ENCODE peak calls at places on chromosomes 7 and 10, in seven cellular contexts. One of them, this sample, is unnamed.
A peak's percentile ranks its signal among the peaks of the same experiment; 100 is the strongest.

GRCh38 chr7:36871355-36871738 is 147.1 kb upstream of the AOAH start:
- DNase-seq in heart left ventricle: no peak
- DNase-seq in CD4-positive, CD25-positive, alpha-beta regulatory T cell: no peak
- DNase-seq in hepatocyte: no peak
- DNase-seq in mesendoderm: no peak
- DNase-seq in CD4-positive, alpha-beta T cell: no peak
- DNase-seq in endothelial cell of umbilical vein: no peak
- DNase-seq in this sample: no peak

GRCh38 chr10:121188005-121188404 is 336.8 kb downstream of the WDR11 start:
- DNase-seq in heart left ventricle: no peak
- DNase-seq in CD4-positive, alpha-beta T cell: no peak
- DNase-seq in endothelial cell of umbilical vein: no peak
- DNase-seq in CD4-positive, CD25-positive, alpha-beta regulatory T cell: no peak
- DNase-seq in hepatocyte: peak; percentile 80
- DNase-seq in mesendoderm: peak; percentile 75
- DNase-seq in this sample: no peak

GRCh38 chr7:32177216-32177615 is 107.0 kb upstream of the PDE1C start:
- DNase-seq in CD4-positive, CD25-positive, alpha-beta regulatory T cell: no peak
- DNase-seq in mesendoderm: no peak
- DNase-seq in endothelial cell of umbilical vein: no peak
- DNase-seq in hepatocyte: no peak
- DNase-seq in heart left ventricle: no peak
- DNase-seq in CD4-positive, alpha-beta T cell: no peak
- DNase-seq in this sample: no peak

GRCh38 chr7:105691029-105691691 is 109.9 kb upstream of the EFCAB10 start:
- DNase-seq in mesendoderm: peak; percentile 61
- DNase-seq in CD4-positive, CD25-positive, alpha-beta regulatory T cell: peak; percentile 27
- DNase-seq in heart left ventricle: no peak
- DNase-seq in CD4-positive, alpha-beta T cell: peak; percentile 40
- DNase-seq in endothelial cell of umbilical vein: peak; percentile 89
- DNase-seq in hepatocyte: no peak
- DNase-seq in this sample: peak; percentile 72

GRCh38 chr7:105906690-105907089 is 30.3 kb upstream of the ATXN7L1 start:
- DNase-seq in heart left ventricle: no peak
- DNase-seq in endothelial cell of umbilical vein: no peak
- DNase-seq in hepatocyte: no peak
- DNase-seq in CD4-positive, CD25-positive, alpha-beta regulatory T cell: no peak
- DNase-seq in mesendoderm: no peak
- DNase-seq in CD4-positive, alpha-beta T cell: no peak
- DNase-seq in this sample: no peak

GRCh38 chr10:27745719-27746363 is at the start of gene MKX:
- DNase-seq in CD4-positive, alpha-beta T cell: no peak
- DNase-seq in endothelial cell of umbilical vein: peak; percentile 13
- DNase-seq in hepatocyte: peak; percentile 69
- DNase-seq in heart left ventricle: peak; percentile 65
- DNase-seq in mesendoderm: peak; percentile 89
- DNase-seq in CD4-positive, CD25-positive, alpha-beta regulatory T cell: no peak
- DNase-seq in this sample: peak; percentile 94

GRCh38 chr10:57015187-57015586 is 654.1 kb upstream of the ZWINT start:
- DNase-seq in mesendoderm: no peak
- DNase-seq in hepatocyte: no peak
- DNase-seq in endothelial cell of umbilical vein: no peak
- DNase-seq in heart left ventricle: no peak
- DNase-seq in CD4-positive, CD25-positive, alpha-beta regulatory T cell: no peak
- DNase-seq in CD4-positive, alpha-beta T cell: no peak
- DNase-seq in this sample: no peak

GRCh38 chr7:144812379-144813283 is 23.2 kb downstream of the TPK1 start:
- DNase-seq in mesendoderm: no peak
- DNase-seq in heart left ventricle: no peak
- DNase-seq in CD4-positive, CD25-positive, alpha-beta regulatory T cell: peak; percentile 14
- DNase-seq in hepatocyte: no peak
- DNase-seq in endothelial cell of umbilical vein: no peak
- DNase-seq in CD4-positive, alpha-beta T cell: peak; percentile 22
- DNase-seq in this sample: no peak

GRCh38 chr10:77859200-77859864 is 67.2 kb downstream of the DLG5 start:
- DNase-seq in hepatocyte: no peak
- DNase-seq in heart left ventricle: no peak
- DNase-seq in CD4-positive, alpha-beta T cell: no peak
- DNase-seq in CD4-positive, CD25-positive, alpha-beta regulatory T cell: no peak
- DNase-seq in mesendoderm: no peak
- DNase-seq in endothelial cell of umbilical vein: no peak
- DNase-seq in this sample: no peak

GRCh38 chr10:5533098-5533731 is 8.5 kb downstream of the CALML3 start:
- DNase-seq in endothelial cell of umbilical vein: no peak
- DNase-seq in CD4-positive, alpha-beta T cell: no peak
- DNase-seq in CD4-positive, CD25-positive, alpha-beta regulatory T cell: no peak
- DNase-seq in heart left ventricle: peak; percentile 35
- DNase-seq in mesendoderm: no peak
- DNase-seq in hepatocyte: no peak
- DNase-seq in this sample: peak; percentile 45

GRCh38 chr10:97687785-97688781 is 1.0 kb upstream of the AVPI1 start:
- DNase-seq in mesendoderm: no peak
- DNase-seq in CD4-positive, alpha-beta T cell: no peak
- DNase-seq in CD4-positive, CD25-positive, alpha-beta regulatory T cell: no peak
- DNase-seq in heart left ventricle: no peak
- DNase-seq in hepatocyte: no peak
- DNase-seq in endothelial cell of umbilical vein: peak; percentile 27
- DNase-seq in this sample: no peak

GRCh38 chr10:93357680-93358079 is 124.5 kb downstream of the MYOF start:
- DNase-seq in CD4-positive, CD25-positive, alpha-beta regulatory T cell: no peak
- DNase-seq in heart left ventricle: no peak
- DNase-seq in hepatocyte: peak; percentile 57
- DNase-seq in mesendoderm: peak; percentile 75
- DNase-seq in CD4-positive, alpha-beta T cell: no peak
- DNase-seq in endothelial cell of umbilical vein: peak; percentile 51
- DNase-seq in this sample: peak; percentile 65
- H3K27ac ChIP-seq in CD4-positive, CD25-positive, alpha-beta regulatory T cell: no peak overlapping the region
- H3K27ac ChIP-seq in heart left ventricle: no peak overlapping the region
- H3K27ac ChIP-seq in hepatocyte: no peak overlapping the region
- H3K27ac ChIP-seq in mesendoderm: no peak overlapping the region
- H3K27ac ChIP-seq in CD4-positive, alpha-beta T cell: no peak overlapping the region
- H3K27ac ChIP-seq in endothelial cell of umbilical vein: no peak overlapping the region
- H3K27ac ChIP-seq in this sample: no peak overlapping the region

GRCh38 chr10:24722131-24722675 is 1.5 kb downstream of the ARHGAP21 start:
- DNase-seq in hepatocyte: no peak
- DNase-seq in CD4-positive, CD25-positive, alpha-beta regulatory T cell: no peak
- DNase-seq in CD4-positive, alpha-beta T cell: no peak
- DNase-seq in endothelial cell of umbilical vein: peak; percentile 44
- DNase-seq in heart left ventricle: no peak
- DNase-seq in mesendoderm: peak; percentile 18
- DNase-seq in this sample: no peak
- H3K27ac ChIP-seq in hepatocyte: peak overlapping the region; percentile 99
- H3K27ac ChIP-seq in CD4-positive, CD25-positive, alpha-beta regulatory T cell: no peak overlapping the region
- H3K27ac ChIP-seq in CD4-positive, alpha-beta T cell: no peak overlapping the region
- H3K27ac ChIP-seq in endothelial cell of umbilical vein: peak overlapping the region; percentile 85
- H3K27ac ChIP-seq in heart left ventricle: peak overlapping the region; percentile 97
- H3K27ac ChIP-seq in mesendoderm: no peak overlapping the region
- H3K27ac ChIP-seq in this sample: peak overlapping the region; percentile 91

GRCh38 chr10:3056280-3057037 is 10.9 kb upstream of the PFKP start:
- DNase-seq in mesendoderm: peak; percentile 93
- DNase-seq in heart left ventricle: no peak
- DNase-seq in CD4-positive, CD25-positive, alpha-beta regulatory T cell: no peak
- DNase-seq in hepatocyte: no peak
- DNase-seq in endothelial cell of umbilical vein: no peak
- DNase-seq in CD4-positive, alpha-beta T cell: no peak
- DNase-seq in this sample: peak; percentile 31

GRCh38 chr10:3053145-3053544 is 14.2 kb upstream of the PFKP start:
- DNase-seq in mesendoderm: peak; percentile 41
- DNase-seq in CD4-positive, CD25-positive, alpha-beta regulatory T cell: no peak
- DNase-seq in heart left ventricle: no peak
- DNase-seq in CD4-positive, alpha-beta T cell: no peak
- DNase-seq in endothelial cell of umbilical vein: no peak
- DNase-seq in hepatocyte: no peak
- DNase-seq in this sample: no peak

GRCh38 chr10:3054183-3054815 is 13.0 kb upstream of the PFKP start:
- DNase-seq in endothelial cell of umbilical vein: no peak
- DNase-seq in hepatocyte: no peak
- DNase-seq in CD4-positive, CD25-positive, alpha-beta regulatory T cell: no peak
- DNase-seq in CD4-positive, alpha-beta T cell: no peak
- DNase-seq in heart left ventricle: no peak
- DNase-seq in mesendoderm: peak; percentile 82
- DNase-seq in this sample: no peak

GRCh38 chr10:3051686-3052085 is 15.7 kb upstream of the PFKP start:
- DNase-seq in CD4-positive, alpha-beta T cell: no peak
- DNase-seq in mesendoderm: no peak
- DNase-seq in heart left ventricle: no peak
- DNase-seq in hepatocyte: no peak
- DNase-seq in CD4-positive, CD25-positive, alpha-beta regulatory T cell: no peak
- DNase-seq in endothelial cell of umbilical vein: no peak
- DNase-seq in this sample: no peak

DNA sequence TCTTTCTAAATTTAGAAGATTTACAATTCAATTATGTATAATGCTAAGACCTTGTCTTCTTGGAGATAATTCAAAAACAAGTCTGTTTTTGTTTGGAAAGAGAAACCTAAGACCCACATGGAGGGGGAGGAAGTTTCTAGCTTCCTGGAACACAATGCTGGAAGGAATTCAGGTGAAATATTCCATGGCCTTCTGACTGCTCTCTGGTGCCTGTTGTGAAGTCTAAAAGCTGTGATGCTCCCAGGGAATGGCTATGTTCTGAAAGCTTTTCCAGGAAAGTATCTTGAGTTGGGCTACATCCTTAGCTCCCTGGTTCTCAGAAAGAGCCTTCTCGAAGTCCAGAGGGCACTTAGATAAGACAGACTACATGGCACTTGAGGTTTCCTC is 12.5 kb upstream of the PFKP start:
- DNase-seq in endothelial cell of umbilical vein: peak; percentile 56
- DNase-seq in CD4-positive, alpha-beta T cell: no peak
- DNase-seq in hepatocyte: no peak
- DNase-seq in heart left ventricle: no peak
- DNase-seq in mesendoderm: peak; percentile 50
- DNase-seq in CD4-positive, CD25-positive, alpha-beta regulatory T cell: no peak
- DNase-seq in this sample: no peak
- H3K27ac ChIP-seq in endothelial cell of umbilical vein: no peak overlapping the region
- H3K27ac ChIP-seq in CD4-positive, alpha-beta T cell: no peak overlapping the region
- H3K27ac ChIP-seq in hepatocyte: peak overlapping the region; percentile 19
- H3K27ac ChIP-seq in heart left ventricle: peak overlapping the region; percentile 62
- H3K27ac ChIP-seq in mesendoderm: no peak overlapping the region
- H3K27ac ChIP-seq in CD4-positive, CD25-positive, alpha-beta regulatory T cell: no peak overlapping the region
- H3K27ac ChIP-seq in this sample: no peak overlapping the region

GRCh38 chr10:125216309-125216708 is 55.9 kb upstream of the CTBP2 start:
- DNase-seq in endothelial cell of umbilical vein: no peak
- DNase-seq in heart left ventricle: no peak
- DNase-seq in hepatocyte: no peak
- DNase-seq in CD4-positive, CD25-positive, alpha-beta regulatory T cell: no peak
- DNase-seq in mesendoderm: no peak
- DNase-seq in CD4-positive, alpha-beta T cell: no peak
- DNase-seq in this sample: no peak

GRCh38 chr10:125216897-125217296 is 56.5 kb upstream of the CTBP2 start:
- DNase-seq in CD4-positive, CD25-positive, alpha-beta regulatory T cell: no peak
- DNase-seq in CD4-positive, alpha-beta T cell: no peak
- DNase-seq in heart left ventricle: no peak
- DNase-seq in endothelial cell of umbilical vein: no peak
- DNase-seq in hepatocyte: no peak
- DNase-seq in mesendoderm: no peak
- DNase-seq in this sample: no peak

GRCh38 chr10:125214283-125214570 is 53.9 kb upstream of the CTBP2 start:
- DNase-seq in CD4-positive, alpha-beta T cell: no peak
- DNase-seq in CD4-positive, CD25-positive, alpha-beta regulatory T cell: no peak
- DNase-seq in heart left ventricle: no peak
- DNase-seq in endothelial cell of umbilical vein: no peak
- DNase-seq in hepatocyte: no peak
- DNase-seq in mesendoderm: no peak
- DNase-seq in this sample: no peak

GRCh38 chr10:125212150-125212809 is 51.9 kb upstream of the CTBP2 start:
- DNase-seq in hepatocyte: no peak
- DNase-seq in heart left ventricle: no peak
- DNase-seq in endothelial cell of umbilical vein: no peak
- DNase-seq in CD4-positive, CD25-positive, alpha-beta regulatory T cell: no peak
- DNase-seq in mesendoderm: no peak
- DNase-seq in CD4-positive, alpha-beta T cell: no peak
- DNase-seq in this sample: no peak

DNA sequence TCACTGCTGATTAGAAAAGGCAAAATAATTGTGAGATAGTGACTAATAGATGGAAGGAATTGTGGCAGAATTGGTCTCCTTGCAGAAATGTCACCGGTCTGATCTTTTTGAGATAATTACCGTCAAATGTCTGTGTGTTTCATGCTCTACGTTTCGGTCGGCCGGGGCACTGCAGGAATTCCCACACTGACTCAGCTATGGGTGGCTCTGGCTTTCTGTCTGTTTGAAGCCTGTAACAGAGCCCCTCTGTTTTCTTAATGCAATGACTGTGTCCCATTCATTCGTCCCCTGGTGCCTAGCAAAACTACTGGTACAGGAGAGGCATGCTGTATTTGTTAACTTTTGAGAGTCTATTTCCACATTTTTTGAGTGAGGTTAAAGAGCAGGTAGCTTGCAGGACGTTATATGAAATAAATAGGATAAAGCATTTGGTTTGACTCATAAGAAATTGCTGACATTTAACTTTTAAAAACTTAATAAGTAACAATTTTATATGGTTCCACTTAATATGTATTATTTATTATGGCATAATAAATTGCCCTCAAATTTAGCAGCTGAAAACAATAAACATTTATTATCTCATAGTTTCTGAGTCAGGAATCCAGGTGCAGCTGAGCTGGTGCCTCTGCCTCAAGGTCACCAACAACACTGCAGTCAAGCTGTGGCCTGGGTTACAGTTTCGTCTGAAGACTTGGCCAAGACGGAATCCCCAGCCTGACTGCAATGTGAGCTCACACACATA is 53.3 kb upstream of the CTBP2 start:
- DNase-seq in mesendoderm: no peak
- DNase-seq in CD4-positive, CD25-positive, alpha-beta regulatory T cell: no peak
- DNase-seq in endothelial cell of umbilical vein: no peak
- DNase-seq in hepatocyte: peak; percentile 32
- DNase-seq in heart left ventricle: no peak
- DNase-seq in CD4-positive, alpha-beta T cell: no peak
- DNase-seq in this sample: no peak
- H3K27ac ChIP-seq in mesendoderm: no peak overlapping the region
- H3K27ac ChIP-seq in CD4-positive, CD25-positive, alpha-beta regulatory T cell: no peak overlapping the region
- H3K27ac ChIP-seq in endothelial cell of umbilical vein: no peak overlapping the region
- H3K27ac ChIP-seq in hepatocyte: peak overlapping the region; percentile 77
- H3K27ac ChIP-seq in heart left ventricle: no peak overlapping the region
- H3K27ac ChIP-seq in CD4-positive, alpha-beta T cell: no peak overlapping the region
- H3K27ac ChIP-seq in this sample: no peak overlapping the region

DNA sequence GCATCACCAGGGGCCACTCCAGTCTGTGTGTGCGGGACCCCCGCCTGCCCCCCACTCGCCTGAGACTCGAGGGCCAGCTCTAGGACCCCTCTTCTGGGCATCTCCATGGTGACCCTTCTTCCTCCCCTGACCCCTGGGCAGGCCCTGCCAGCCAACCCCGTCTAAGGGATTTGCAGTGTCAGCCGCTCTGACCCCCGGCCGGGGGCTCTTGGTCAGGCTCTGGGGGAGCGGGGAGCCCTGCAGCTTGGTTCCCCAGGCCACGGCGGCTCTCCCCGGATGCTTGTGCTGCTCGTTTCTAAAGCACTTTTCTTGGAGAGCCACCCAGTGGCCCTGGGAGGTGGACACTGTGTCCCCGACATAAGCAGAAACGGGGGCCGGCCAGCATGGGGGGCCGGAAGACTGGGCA is 5.3 kb downstream of the TTYH3 start:
- DNase-seq in CD4-positive, CD25-positive, alpha-beta regulatory T cell: no peak
- DNase-seq in heart left ventricle: peak; percentile 65
- DNase-seq in CD4-positive, alpha-beta T cell: no peak
- DNase-seq in endothelial cell of umbilical vein: no peak
- DNase-seq in hepatocyte: no peak
- DNase-seq in mesendoderm: no peak
- DNase-seq in this sample: no peak
- H3K27ac ChIP-seq in CD4-positive, CD25-positive, alpha-beta regulatory T cell: no peak overlapping the region
- H3K27ac ChIP-seq in heart left ventricle: peak overlapping the region; percentile 63
- H3K27ac ChIP-seq in CD4-positive, alpha-beta T cell: no peak overlapping the region
- H3K27ac ChIP-seq in endothelial cell of umbilical vein: no peak overlapping the region
- H3K27ac ChIP-seq in hepatocyte: peak overlapping the region; percentile 85
- H3K27ac ChIP-seq in mesendoderm: no peak overlapping the region
- H3K27ac ChIP-seq in this sample: no peak overlapping the region